ENCODE peak calls at places on chromosomes 2 and 18, in four cellular contexts. F, N, C and X are unnamed samples.

GRCh38 chr18:8990276-8991031 is 112.0 kb upstream of the NDUFV2 start:
- DNase-seq in F (no peak), N (no peak), C (no peak), X (no peak)

GRCh38 chr2:88919087-88919738 is 227.7 kb downstream of the RPIA start:
- DNase-seq in C (no peak), N (peak; percentile 70), F (no peak), X (no peak)

GRCh38 chr2:9832586-9832985 is 10.7 kb upstream of the TAF1B start:
- DNase-seq in N (no peak), F (no peak), C (no peak), X (no peak)

GRCh38 chr2:75994759-75995158 is 284.0 kb upstream of the GCFC2 start:
- DNase-seq in N (no peak), F (no peak), C (no peak), X (no peak)

GRCh38 chr2:42089340-42089925 is 41.6 kb downstream of the PKDCC start:
- DNase-seq in C (peak; percentile 71), N (peak; percentile 73), F (peak; percentile 82), X (peak; percentile 50)

GRCh38 chr2:238501311-238501710 is 74.6 kb downstream of the ASB1 start:
- DNase-seq in F (no peak), C (no peak), N (no peak), X (no peak)

GRCh38 chr2:109029444-109030193 is 40.6 kb upstream of the EDAR start:
- DNase-seq in N (no peak), F (peak; percentile 54), C (no peak), X (no peak)

GRCh38 chr2:51031004-51031791 is 734 bp downstream of the NRXN1 start:
- DNase-seq in C (no peak), N (no peak), F (no peak), X (no peak)

GRCh38 chr2:154400891-154401290 is 297.6 kb upstream of the KCNJ3 start:
- DNase-seq in C (no peak), N (no peak), F (no peak), X (no peak)